ENCODE peak calls at places on chromosomes 12 and 14, in seven cellular contexts. Z is effector CD4-positive, alpha-beta T cell; G is anterior cingulate cortex; I is stimulated activated naive CD8-positive, alpha-beta T cell treated with anti-CD3 and anti-CD28 coated beads, Interleukin-15, amount 100 ng/mL, for 72 hours; B is non-pigmented ciliary epithelial cell; E is GM03348; U is kidney tubule cell. V is an unnamed sample.

GRCh38 chr12:105334001-105334400 is 3.5 kb downstream of the C12orf75 start:
- DNase-seq in Z (no peak), I (no peak), B (no peak), G (no peak), U (no peak), E (peak; percentile 38), V (no peak)

GRCh38 chr12:52182898-52183543 is 8.8 kb downstream of the KRT80 start:
- DNase-seq in G (no peak), Z (no peak), E (no peak), B (no peak), I (no peak), U (no peak), V (no peak)

GRCh38 chr14:61346793-61347192 is 25.4 kb downstream of the PRKCH start:
- DNase-seq in Z (no peak), I (no peak), B (no peak), U (no peak), G (no peak), E (no peak), V (no peak)

GRCh38 chr14:39102969-39103957 is at the start of gene SEC23A:
- DNase-seq in U (peak; percentile 91), Z (peak; percentile 78), G (peak; percentile 80), E (peak; percentile 94), B (no peak), I (peak; percentile 86), V (peak; percentile 71)

GRCh38 chr14:101404426-101405170 is 156.7 kb upstream of the DIO3 start:
- DNase-seq in U (no peak), Z (no peak), E (no peak), B (no peak), G (no peak), I (no peak), V (no peak)

GRCh38 chr12:14373202-14373601 is 7.7 kb downstream of the ATF7IP start:
- DNase-seq in Z (no peak), B (peak; percentile 54), G (no peak), E (no peak), U (peak; percentile 61), I (no peak), V (no peak)

GRCh38 chr12:79945455-79945854 is 10.6 kb upstream of the PPP1R12A start:
- DNase-seq in G (no peak), Z (no peak), I (no peak), B (no peak), E (no peak), U (no peak), V (no peak)

GRCh38 chr14:60654303-60654925 is 5.1 kb upstream of the SIX1 start:
- DNase-seq in Z (no peak), I (no peak), B (no peak), U (no peak), G (no peak), E (peak; percentile 57), V (no peak)

GRCh38 chr14:102795060-102795925 is 18.0 kb downstream of the TRAF3 start:
- DNase-seq in B (peak; percentile 85), G (no peak), U (peak; percentile 76), Z (no peak), E (peak; percentile 87), I (peak; percentile 38), V (no peak)

GRCh38 chr12:111942557-111942956 is 70.4 kb downstream of the TMEM116 start:
- DNase-seq in Z (no peak), U (peak; percentile 82), I (no peak), E (peak; percentile 14), B (peak; percentile 60), G (no peak), V (no peak)

GRCh38 chr14:34063042-34063441 is 112.2 kb upstream of the EGLN3 start:
- DNase-seq in G (no peak), Z (no peak), I (no peak), B (no peak), E (no peak), U (no peak), V (no peak)

GRCh38 chr14:29821665-29822429 is 105.8 kb downstream of the PRKD1 start:
- DNase-seq in B (no peak), I (no peak), E (no peak), Z (no peak), G (no peak), U (no peak), V (no peak)

GRCh38 chr12:88931598-88931997 is 351.3 kb upstream of the KITLG start:
- DNase-seq in E (no peak), G (no peak), B (no peak), I (no peak), U (peak; percentile 90), Z (no peak), V (no peak)

GRCh38 chr12:15494329-15495046 is 172.2 kb downstream of the PTPRO start:
- DNase-seq in I (no peak), U (no peak), B (no peak), E (no peak), Z (no peak), G (no peak), V (no peak)

GRCh38 chr14:100523131-100523530 is 64.1 kb downstream of the BEGAIN start:
- DNase-seq in Z (no peak), I (no peak), B (no peak), U (no peak), G (no peak), E (no peak), V (no peak)

GRCh38 chr14:88919502-88919901 is 95.1 kb downstream of the TTC8 start:
- DNase-seq in E (no peak), I (no peak), G (no peak), Z (no peak), U (peak; percentile 78), B (no peak), V (no peak)

GRCh38 chr12:111409403-111410228 is 3.9 kb downstream of the SH2B3 start:
- DNase-seq in I (peak; percentile 39), E (peak; percentile 80), G (peak; percentile 17), B (no peak), U (peak; percentile 36), Z (no peak), V (no peak)